ENCODE peak calls at places on chromosomes 11 and 22, in seven cellular contexts. K is IMR-90, H is right atrium auricular region, X is fibroblast of lung, B is upper lobe of left lung, N is WERI-Rb-1, D is mesenchymal stem cell. I is an unnamed sample.

GRCh38 chr22:21593406-21594232 is 26.1 kb downstream of the UBE2L3 start:
- DNase-seq in K (no peak), H (no peak), X (no peak), B (no peak), N (peak; percentile 46), D (no peak), I (no peak)

GRCh38 chr11:91966368-91966767 is 258.2 kb upstream of the FAT3 start:
- DNase-seq in K (no peak), H (no peak), X (no peak), B (no peak), N (no peak), D (no peak), I (no peak)

GRCh38 chr11:36475192-36475591 is 34.9 kb downstream of the TRAF6 start:
- DNase-seq in K (peak; percentile 44), H (no peak), X (no peak), B (no peak), N (no peak), D (no peak), I (no peak)

GRCh38 chr22:35301370-35301874 is 1.7 kb downstream of the TOM1 start:
- DNase-seq in K (peak; percentile 96), H (peak; percentile 76), X (peak; percentile 94), B (no peak), N (no peak), D (peak; percentile 99), I (no peak)

GRCh38 chr11:83895516-83895915 is 609.3 kb upstream of the CCDC90B start:
- DNase-seq in K (no peak), H (no peak), X (no peak), B (no peak), N (no peak), D (no peak), I (no peak)

GRCh38 chr11:2215561-2216399 is 44.2 kb upstream of the TH start:
- DNase-seq in K (no peak), H (peak; percentile 44), X (no peak), B (peak; percentile 60), N (peak; percentile 51), D (no peak), I (no peak)

GRCh38 chr11:62033191-62034044 is 66.0 kb upstream of the FTH1 start:
- DNase-seq in K (no peak), H (no peak), X (no peak), B (no peak), N (peak; percentile 9), D (no peak), I (no peak)

GRCh38 chr22:31230871-31231621 is 18.9 kb downstream of the LIMK2 start:
- DNase-seq in K (peak; percentile 74), H (no peak), X (peak; percentile 78), B (no peak), N (peak; percentile 35), D (peak; percentile 83), I (peak; percentile 25)

GRCh38 chr11:3096909-3097395 is 39.7 kb upstream of the CARS1 start:
- DNase-seq in K (no peak), H (no peak), X (no peak), B (no peak), N (no peak), D (no peak), I (no peak)

GRCh38 chr11:73189723-73190556 is 28.1 kb upstream of the P2RY2 start:
- DNase-seq in K (no peak), H (no peak), X (no peak), B (no peak), N (no peak), D (no peak), I (no peak)

GRCh38 chr11:114610550-114610949 is 15.0 kb upstream of the NXPE4 start:
- DNase-seq in K (no peak), H (no peak), X (no peak), B (no peak), N (no peak), D (no peak), I (no peak)

GRCh38 chr11:110919241-110919893 is 207.1 kb upstream of the ARHGAP20 start:
- DNase-seq in K (no peak), H (no peak), X (no peak), B (no peak), N (no peak), D (no peak), I (no peak)

GRCh38 chr11:61774441-61774840 is 18.0 kb downstream of the TMEM258 start:
- DNase-seq in K (no peak), H (no peak), X (no peak), B (no peak), N (no peak), D (no peak), I (no peak)

GRCh38 chr11:55655096-55655495 is 6.9 kb upstream of the OR4C6 start:
- DNase-seq in K (no peak), H (no peak), X (no peak), B (no peak), N (no peak), D (no peak), I (no peak)

GRCh38 chr11:122342089-122342749 is 226.2 kb upstream of the BLID start:
- DNase-seq in K (peak; percentile 25), H (no peak), X (no peak), B (no peak), N (no peak), D (no peak), I (no peak)

GRCh38 chr11:30310623-30311022 is 12.3 kb upstream of the ARL14EP start:
- DNase-seq in K (no peak), H (no peak), X (no peak), B (no peak), N (no peak), D (no peak), I (no peak)

GRCh38 chr11:109326781-109327180 is 95.2 kb upstream of the C11orf87 start:
- DNase-seq in K (no peak), H (no peak), X (no peak), B (no peak), N (no peak), D (no peak), I (no peak)

GRCh38 chr11:116578971-116579687 is 193.7 kb downstream of the BUD13 start:
- DNase-seq in K (no peak), H (no peak), X (no peak), B (no peak), N (no peak), D (no peak), I (no peak)

GRCh38 chr11:25317221-25317620 is 820.4 kb downstream of the LUZP2 start:
- DNase-seq in K (peak; percentile 13), H (no peak), X (no peak), B (no peak), N (no peak), D (no peak), I (no peak)

GRCh38 chr22:42277988-42278776 is 7.7 kb upstream of the TCF20 start:
- DNase-seq in K (no peak), H (no peak), X (peak; percentile 11), B (peak; percentile 58), N (peak; percentile 80), D (no peak), I (no peak)

GRCh38 chr22:30821381-30821780 is 126.7 kb downstream of the OSBP2 start:
- DNase-seq in K (no peak), H (no peak), X (no peak), B (no peak), N (no peak), D (no peak), I (no peak)

GRCh38 chr11:11987503-11988022 is 20.9 kb downstream of the DKK3 start:
- DNase-seq in K (peak; percentile 78), H (no peak), X (peak; percentile 57), B (no peak), N (no peak), D (peak; percentile 91), I (no peak)

GRCh38 chr11:35029979-35030378 is 109.0 kb upstream of the CD44 start:
- DNase-seq in K (peak; percentile 84), H (no peak), X (peak; percentile 89), B (no peak), N (no peak), D (peak; percentile 88), I (peak; percentile 14)

GRCh38 chr11:36399236-36399635 is 103.1 kb downstream of the PRR5L start:
- DNase-seq in K (no peak), H (no peak), X (no peak), B (no peak), N (no peak), D (no peak), I (no peak)

GRCh38 chr11:121235057-121235456 is 57.5 kb upstream of the SC5D start:
- DNase-seq in K (no peak), H (no peak), X (no peak), B (no peak), N (no peak), D (no peak), I (no peak)

GRCh38 chr11:15836801-15837200 is 519.5 kb downstream of the SOX6 start:
- DNase-seq in K (no peak), H (no peak), X (no peak), B (no peak), N (no peak), D (no peak), I (no peak)

GRCh38 chr11:108204376-108204775 is 18.1 kb downstream of the NPAT start:
- DNase-seq in K (no peak), H (no peak), X (no peak), B (peak; percentile 17), N (no peak), D (no peak), I (no peak)

GRCh38 chr11:87326594-87326993 is 288.9 kb downstream of the TMEM135 start:
- DNase-seq in K (no peak), H (no peak), X (no peak), B (no peak), N (no peak), D (no peak), I (no peak)

GRCh38 chr11:518463-519202 is 11.6 kb upstream of the RNH1 start:
- DNase-seq in K (peak; percentile 89), H (peak; percentile 96), X (peak; percentile 89), B (peak; percentile 98), N (peak; percentile 82), D (peak; percentile 94), I (peak; percentile 83)
- H3K9me3 ChIP-seq in K (peaks cover 6% of the 10 kb centered on the region), H (no peaks in the 10 kb centered on the region), X (no peaks in the 10 kb centered on the region), B (no peaks in the 10 kb centered on the region), N (peaks cover 9% of the 10 kb centered on the region), D (peaks cover 3% of the 10 kb centered on the region), I (no peaks in the 10 kb centered on the region)

GRCh38 chr11:58965246-58965985 is 26.1 kb downstream of the GLYATL1 start:
- DNase-seq in K (peak; percentile 38), H (no peak), X (no peak), B (no peak), N (no peak), D (no peak), I (no peak)

GRCh38 chr11:58963551-58964075 is 24.3 kb downstream of the GLYATL1 start:
- DNase-seq in K (peak; percentile 59), H (no peak), X (peak; percentile 82), B (peak; percentile 9), N (peak; percentile 22), D (peak; percentile 34), I (no peak)

GRCh38 chr11:58968251-58968711 is 29.0 kb downstream of the GLYATL1 start:
- DNase-seq in K (no peak), H (no peak), X (no peak), B (peak; percentile 66), N (no peak), D (no peak), I (no peak)
- H3K4me3 ChIP-seq in K (no peak overlapping the region), H (no peak overlapping the region), X (no peak overlapping the region), B (no peak overlapping the region), N (no peak overlapping the region), D (no peak overlapping the region), I (no peak overlapping the region)

GRCh38 chr11:106132582-106133354 is 55.3 kb downstream of the AASDHPPT start:
- DNase-seq in K (no peak), H (no peak), X (no peak), B (no peak), N (no peak), D (no peak), I (no peak)
- H3K9me3 ChIP-seq in K (no peaks in the 10 kb centered on the region), H (no peaks in the 10 kb centered on the region), X (no peaks in the 10 kb centered on the region), B (no peaks in the 10 kb centered on the region), N (no peaks in the 10 kb centered on the region), D (no peaks in the 10 kb centered on the region), I (no peaks in the 10 kb centered on the region)

GRCh38 chr11:44305643-44306468 is 4.1 kb downstream of the ALX4 start:
- DNase-seq in K (no peak), H (no peak), X (no peak), B (peak; percentile 87), N (no peak), D (peak; percentile 52), I (no peak)
- H3K4me3 ChIP-seq in K (peak overlapping the region; percentile 34), H (peak overlapping the region; percentile 49), X (peak overlapping the region; percentile 43), B (peak overlapping the region; percentile 49), N (no peak overlapping the region), D (peak overlapping the region; percentile 51), I (peak overlapping the region; percentile 79)